ENCODE peak calls at places on chromosomes 6 and 20, in six cellular contexts. R, N, U, S, I and Y are unnamed samples.
A peak's percentile ranks its signal among the peaks of the same experiment; 100 is the strongest.

GRCh38 chr20:13683833-13684232 is 45.1 kb upstream of the TASP1 start:
- DNase-seq in R (no peak), N (no peak), U (no peak), S (no peak), I (no peak), Y (no peak)

GRCh38 chr6:2839982-2840793 is 1.5 kb downstream of the SERPINB1 start:
- DNase-seq in R (no peak), N (no peak), U (no peak), S (no peak), I (no peak), Y (no peak)

GRCh38 chr6:113291751-113292445 is 565.2 kb upstream of the MARCKS start:
- DNase-seq in R (peak; percentile 25), N (no peak), U (no peak), S (no peak), I (no peak), Y (peak; percentile 18)

GRCh38 chr6:138714493-138714892 is 59.1 kb upstream of the CCDC28A start:
- DNase-seq in R (no peak), N (no peak), U (no peak), S (no peak), I (no peak), Y (no peak)

GRCh38 chr6:87944541-87944954 is 103.1 kb upstream of the SPACA1 start:
- DNase-seq in R (peak; percentile 86), N (no peak), U (no peak), S (peak; percentile 88), I (peak; percentile 83), Y (peak; percentile 79)

GRCh38 chr6:25296980-25297379 is 17.8 kb downstream of the CARMIL1 start:
- DNase-seq in R (peak; percentile 40), N (no peak), U (no peak), S (peak; percentile 24), I (no peak), Y (peak; percentile 24)

GRCh38 chr6:160049346-160049745 is 72.3 kb upstream of the SLC22A1 start:
- DNase-seq in R (no peak), N (no peak), U (no peak), S (no peak), I (no peak), Y (no peak)

GRCh38 chr6:43436577-43437282 is 9.4 kb downstream of the ABCC10 start:
- DNase-seq in R (no peak), N (no peak), U (no peak), S (peak; percentile 85), I (peak; percentile 87), Y (peak; percentile 28)

GRCh38 chr6:148657053-148657452 is 89.8 kb upstream of the UST start:
- DNase-seq in R (no peak), N (no peak), U (no peak), S (peak; percentile 12), I (no peak), Y (no peak)

GRCh38 chr20:25407311-25408169 is at the start of gene GINS1:
- DNase-seq in R (peak; percentile 86), N (peak; percentile 93), U (peak; percentile 50), S (peak; percentile 95), I (peak; percentile 80), Y (peak; percentile 83)

GRCh38 chr20:57329608-57330221 is at the start of gene SPO11:
- DNase-seq in R (no peak), N (no peak), U (no peak), S (no peak), I (no peak), Y (no peak)

GRCh38 chr6:110876170-110876773 is 1.7 kb downstream of the AMD1 start:
- DNase-seq in R (peak; percentile 92), N (peak; percentile 48), U (peak; percentile 33), S (peak; percentile 94), I (peak; percentile 86), Y (peak; percentile 87)

GRCh38 chr6:87907521-87907920 is 140.1 kb upstream of the SPACA1 start:
- DNase-seq in R (no peak), N (no peak), U (no peak), S (peak; percentile 73), I (no peak), Y (no peak)

GRCh38 chr20:23497458-23498026 is 6.6 kb downstream of the CST8 start:
- DNase-seq in R (no peak), N (no peak), U (no peak), S (no peak), I (no peak), Y (no peak)

GRCh38 chr6:165548450-165548849 is 114.6 kb downstream of the PDE10A start:
- DNase-seq in R (no peak), N (no peak), U (no peak), S (no peak), I (no peak), Y (no peak)

GRCh38 chr6:111573118-111573883 is 32.4 kb downstream of the TRAF3IP2 start:
- DNase-seq in R (no peak), N (peak; percentile 6), U (no peak), S (peak; percentile 47), I (peak; percentile 80), Y (no peak)

GRCh38 chr6:149275621-149276020 is 41.9 kb upstream of the TAB2 start:
- DNase-seq in R (no peak), N (no peak), U (no peak), S (no peak), I (no peak), Y (no peak)

GRCh38 chr6:132548746-132549463 is 3.6 kb upstream of the TAAR8 start:
- DNase-seq in R (no peak), N (no peak), U (no peak), S (no peak), I (no peak), Y (no peak)

GRCh38 chr6:112017169-112017568 is 36.7 kb upstream of the CCN6 start:
- DNase-seq in R (no peak), N (no peak), U (no peak), S (no peak), I (no peak), Y (no peak)

GRCh38 chr6:108616973-108617372 is 56.3 kb downstream of the FOXO3 start:
- DNase-seq in R (no peak), N (no peak), U (no peak), S (no peak), I (no peak), Y (no peak)

GRCh38 chr6:166570929-166571699 is 15.4 kb downstream of the RAMACL start:
- DNase-seq in R (no peak), N (no peak), U (no peak), S (no peak), I (peak; percentile 34), Y (no peak)

GRCh38 chr6:107657755-107658461 is 166.2 kb downstream of the SCML4 start:
- DNase-seq in R (peak; percentile 55), N (peak; percentile 83), U (peak; percentile 7), S (no peak), I (peak; percentile 67), Y (peak; percentile 60)

GRCh38 chr6:70668499-70668812 is 773 bp downstream of the SMAP1 start:
- DNase-seq in R (no peak), N (no peak), U (peak; percentile 31), S (peak; percentile 4), I (no peak), Y (no peak)

GRCh38 chr6:28742668-28743270 is 181.0 kb downstream of the TRIM27 start:
- DNase-seq in R (no peak), N (no peak), U (no peak), S (peak; percentile 12), I (no peak), Y (no peak)

GRCh38 chr6:37804676-37805075 is 14.9 kb upstream of the ZFAND3 start:
- DNase-seq in R (no peak), N (no peak), U (no peak), S (no peak), I (no peak), Y (no peak)

GRCh38 chr6:12163149-12163548 is 127.0 kb upstream of the EDN1 start:
- DNase-seq in R (no peak), N (no peak), U (no peak), S (no peak), I (no peak), Y (no peak)

GRCh38 chr20:32019156-32019510 is 8.9 kb downstream of the CCM2L start:
- DNase-seq in R (no peak), N (peak; percentile 32), U (no peak), S (no peak), I (no peak), Y (no peak)

GRCh38 chr6:36986704-36987047 is 680 bp upstream of the MTCH1 start:
- DNase-seq in R (no peak), N (no peak), U (no peak), S (no peak), I (no peak), Y (no peak)

GRCh38 chr6:137910843-137911456 is 43.9 kb downstream of the TNFAIP3 start:
- DNase-seq in R (no peak), N (no peak), U (no peak), S (no peak), I (no peak), Y (no peak)

GRCh38 chr6:131862486-131862885 is 54.7 kb downstream of the ENPP1 start:
- DNase-seq in R (no peak), N (no peak), U (no peak), S (no peak), I (no peak), Y (no peak)

GRCh38 chr20:5971203-5971602 is 20.8 kb downstream of the MCM8 start:
- DNase-seq in R (no peak), N (no peak), U (no peak), S (no peak), I (no peak), Y (no peak)

GRCh38 chr20:62347151-62347404 is 20.0 kb downstream of the LAMA5 start:
- DNase-seq in R (no peak), N (no peak), U (no peak), S (no peak), I (no peak), Y (no peak)

GRCh38 chr6:166459906-166460305 is 77.2 kb upstream of the MPC1 start:
- DNase-seq in R (no peak), N (no peak), U (no peak), S (no peak), I (no peak), Y (no peak)

GRCh38 chr6:167797079-167797870 is 29.4 kb upstream of the AFDN start:
- DNase-seq in R (no peak), N (no peak), U (no peak), S (no peak), I (no peak), Y (no peak)

GRCh38 chr6:149289192-149289741 is 28.2 kb upstream of the TAB2 start:
- DNase-seq in R (no peak), N (no peak), U (no peak), S (no peak), I (no peak), Y (no peak)

GRCh38 chr20:50415516-50416268 is 94.5 kb upstream of the PTPN1 start:
- DNase-seq in R (peak; percentile 100), N (no peak), U (no peak), S (peak; percentile 92), I (peak; percentile 99), Y (peak; percentile 100)

GRCh38 chr6:25337431-25337830 is 58.3 kb downstream of the CARMIL1 start:
- DNase-seq in R (no peak), N (peak; percentile 7), U (no peak), S (no peak), I (no peak), Y (no peak)

GRCh38 chr6:126170875-126171489 is 168.9 kb upstream of the CENPW start:
- DNase-seq in R (no peak), N (peak; percentile 3), U (no peak), S (no peak), I (no peak), Y (no peak)

GRCh38 chr6:17638212-17638611 is 38.1 kb downstream of the FAM8A1 start:
- DNase-seq in R (no peak), N (no peak), U (no peak), S (no peak), I (no peak), Y (no peak)